ENCODE peak calls at places on chromosomes 3 and 15, in nine cellular contexts. One of them, this sample, is unnamed.
A peak's percentile ranks its signal among the peaks of the same experiment; 100 is the strongest.

GRCh38 chr3:147118611-147119010 is 287.7 kb downstream of the ZIC4 start:
- DNase-seq in brain microvascular endothelial cell: no peak
- DNase-seq in choroid plexus epithelial cell: no peak
- DNase-seq in breast epithelium: no peak
- DNase-seq in prostate gland: no peak
- DNase-seq in cardiac muscle cell: no peak
- DNase-seq in AG09309: no peak
- DNase-seq in A549: no peak
- DNase-seq in BE2C: no peak
- DNase-seq in this sample: no peak

GRCh38 chr3:133930341-133930933 is 34.8 kb upstream of the RAB6B start:
- DNase-seq in brain microvascular endothelial cell: peak; percentile 53
- DNase-seq in choroid plexus epithelial cell: peak; percentile 93
- DNase-seq in breast epithelium: no peak
- DNase-seq in prostate gland: peak; percentile 42
- DNase-seq in cardiac muscle cell: peak; percentile 75
- DNase-seq in AG09309: peak; percentile 55
- DNase-seq in A549: peak; percentile 58
- DNase-seq in BE2C: peak; percentile 51
- DNase-seq in this sample: no peak

GRCh38 chr3:110528305-110529121 is 543.1 kb upstream of the NECTIN3 start:
- DNase-seq in brain microvascular endothelial cell: no peak
- DNase-seq in choroid plexus epithelial cell: peak; percentile 19
- DNase-seq in breast epithelium: no peak
- DNase-seq in prostate gland: no peak
- DNase-seq in cardiac muscle cell: no peak
- DNase-seq in AG09309: no peak
- DNase-seq in A549: no peak
- DNase-seq in BE2C: no peak
- DNase-seq in this sample: no peak

GRCh38 chr3:112582242-112582874 is 20.5 kb downstream of the SLC35A5 start:
- DNase-seq in brain microvascular endothelial cell: peak; percentile 42
- DNase-seq in choroid plexus epithelial cell: peak; percentile 92
- DNase-seq in breast epithelium: no peak
- DNase-seq in prostate gland: no peak
- DNase-seq in cardiac muscle cell: peak; percentile 49
- DNase-seq in AG09309: peak; percentile 59
- DNase-seq in A549: peak; percentile 77
- DNase-seq in BE2C: peak; percentile 42
- DNase-seq in this sample: no peak

GRCh38 chr3:128875556-128876120 is 3.8 kb upstream of the ACAD9 start:
- DNase-seq in brain microvascular endothelial cell: peak; percentile 28
- DNase-seq in choroid plexus epithelial cell: peak; percentile 30
- DNase-seq in breast epithelium: no peak
- DNase-seq in prostate gland: no peak
- DNase-seq in cardiac muscle cell: peak; percentile 55
- DNase-seq in AG09309: no peak
- DNase-seq in A549: peak; percentile 27
- DNase-seq in BE2C: peak; percentile 74
- DNase-seq in this sample: no peak

GRCh38 chr15:59590027-59590426 is 21.6 kb upstream of the GCNT3 start:
- DNase-seq in brain microvascular endothelial cell: no peak
- DNase-seq in choroid plexus epithelial cell: no peak
- DNase-seq in breast epithelium: no peak
- DNase-seq in prostate gland: no peak
- DNase-seq in cardiac muscle cell: no peak
- DNase-seq in AG09309: no peak
- DNase-seq in A549: no peak
- DNase-seq in BE2C: no peak
- DNase-seq in this sample: no peak

GRCh38 chr3:11514191-11514770 is 129.4 kb downstream of the VGLL4 start:
- DNase-seq in brain microvascular endothelial cell: peak; percentile 91
- DNase-seq in choroid plexus epithelial cell: peak; percentile 87
- DNase-seq in breast epithelium: no peak
- DNase-seq in prostate gland: no peak
- DNase-seq in cardiac muscle cell: no peak
- DNase-seq in AG09309: peak; percentile 53
- DNase-seq in A549: peak; percentile 29
- DNase-seq in BE2C: peak; percentile 11
- DNase-seq in this sample: no peak

GRCh38 chr3:155211940-155212339 is 81.5 kb downstream of the STRIT1 start:
- DNase-seq in brain microvascular endothelial cell: no peak
- DNase-seq in choroid plexus epithelial cell: no peak
- DNase-seq in breast epithelium: no peak
- DNase-seq in prostate gland: no peak
- DNase-seq in cardiac muscle cell: no peak
- DNase-seq in AG09309: no peak
- DNase-seq in A549: no peak
- DNase-seq in BE2C: no peak
- DNase-seq in this sample: no peak

GRCh38 chr15:42360535-42361112 is 1.3 kb downstream of the CAPN3 start:
- DNase-seq in brain microvascular endothelial cell: no peak
- DNase-seq in choroid plexus epithelial cell: no peak
- DNase-seq in breast epithelium: no peak
- DNase-seq in prostate gland: no peak
- DNase-seq in cardiac muscle cell: no peak
- DNase-seq in AG09309: no peak
- DNase-seq in A549: no peak
- DNase-seq in BE2C: no peak
- DNase-seq in this sample: no peak

GRCh38 chr3:175255698-175256097 is 396.6 kb downstream of the NAALADL2 start:
- DNase-seq in brain microvascular endothelial cell: peak; percentile 42
- DNase-seq in choroid plexus epithelial cell: peak; percentile 77
- DNase-seq in breast epithelium: no peak
- DNase-seq in prostate gland: no peak
- DNase-seq in cardiac muscle cell: no peak
- DNase-seq in AG09309: no peak
- DNase-seq in A549: peak; percentile 2
- DNase-seq in BE2C: no peak
- DNase-seq in this sample: no peak

GRCh38 chr15:68812596-68813548 is 7.8 kb downstream of the ANP32A start:
- DNase-seq in brain microvascular endothelial cell: no peak
- DNase-seq in choroid plexus epithelial cell: peak; percentile 73
- DNase-seq in breast epithelium: peak; percentile 13
- DNase-seq in prostate gland: no peak
- DNase-seq in cardiac muscle cell: no peak
- DNase-seq in AG09309: no peak
- DNase-seq in A549: no peak
- DNase-seq in BE2C: no peak
- DNase-seq in this sample: no peak

DNA sequence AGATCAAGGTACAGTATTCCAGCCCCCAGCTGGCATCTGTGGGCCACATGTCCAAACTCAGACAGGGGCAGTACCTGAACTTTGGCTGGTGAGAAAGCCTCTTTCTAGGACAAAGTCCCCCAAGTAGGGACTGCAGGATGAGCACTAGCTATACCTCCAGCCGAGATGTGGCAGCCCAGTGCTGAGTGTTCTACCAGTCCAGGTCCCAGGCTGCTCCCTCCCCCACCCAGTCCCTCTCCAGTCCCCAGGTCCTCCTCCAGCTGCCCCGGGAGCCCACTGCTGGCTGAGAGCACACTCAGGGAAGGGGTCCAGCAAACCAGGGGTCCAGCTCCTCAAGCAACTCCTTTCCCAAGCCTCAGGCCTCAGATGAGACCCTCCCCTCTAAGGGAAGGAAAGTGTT is 1.5 kb downstream of the SLC26A6 start:
- DNase-seq in brain microvascular endothelial cell: no peak
- DNase-seq in choroid plexus epithelial cell: no peak
- DNase-seq in breast epithelium: no peak
- DNase-seq in prostate gland: no peak
- DNase-seq in cardiac muscle cell: no peak
- DNase-seq in AG09309: no peak
- DNase-seq in A549: no peak
- DNase-seq in BE2C: no peak
- DNase-seq in this sample: no peak
- H3K4me3 ChIP-seq in brain microvascular endothelial cell: no peak overlapping the region
- H3K4me3 ChIP-seq in choroid plexus epithelial cell: peak overlapping the region; percentile 30
- H3K4me3 ChIP-seq in breast epithelium: no peak overlapping the region
- H3K4me3 ChIP-seq in prostate gland: no peak overlapping the region
- H3K4me3 ChIP-seq in cardiac muscle cell: no peak overlapping the region
- H3K4me3 ChIP-seq in AG09309: no peak overlapping the region
- H3K4me3 ChIP-seq in A549: no peak overlapping the region
- H3K4me3 ChIP-seq in BE2C: no peak overlapping the region
- H3K4me3 ChIP-seq in this sample: no peak overlapping the region

DNA sequence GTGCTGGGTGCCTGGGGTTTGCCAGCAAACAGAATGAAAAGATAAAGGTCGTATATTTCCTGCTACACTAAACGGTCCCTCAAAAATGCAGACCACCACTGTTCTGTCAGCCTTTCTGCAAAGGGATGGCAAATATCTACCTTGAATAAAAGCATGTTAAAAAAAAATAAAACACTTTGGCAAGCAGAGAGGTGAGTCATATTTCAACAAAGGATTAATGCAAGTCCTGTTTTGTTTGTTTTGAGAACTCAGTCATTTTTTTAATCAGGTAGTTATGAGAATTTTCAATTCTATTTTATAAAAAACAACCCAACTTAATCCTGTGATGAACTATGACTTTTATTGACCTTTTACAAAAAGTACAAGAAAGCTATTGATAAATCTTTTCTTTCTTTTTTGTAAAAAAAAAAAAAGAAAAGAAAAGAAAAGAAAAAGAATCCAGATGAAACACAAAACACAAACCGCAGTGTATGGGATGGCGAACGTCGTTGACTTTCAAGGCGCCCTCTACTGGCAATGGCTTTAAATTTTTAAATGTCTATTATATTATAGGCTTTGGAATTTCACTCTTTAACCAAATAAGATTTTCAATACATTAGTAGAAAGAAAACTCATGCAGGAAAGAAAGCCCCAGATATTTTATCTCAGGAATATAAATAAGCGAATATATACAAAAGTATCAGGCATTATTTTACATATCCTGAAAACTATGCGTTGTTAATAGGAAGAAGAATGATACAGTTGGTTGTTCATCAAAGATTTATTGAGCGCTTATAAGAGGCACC is 87.8 kb downstream of the NCEH1 start:
- DNase-seq in brain microvascular endothelial cell: no peak
- DNase-seq in choroid plexus epithelial cell: peak; percentile 72
- DNase-seq in breast epithelium: no peak
- DNase-seq in prostate gland: peak; percentile 70
- DNase-seq in cardiac muscle cell: peak; percentile 50
- DNase-seq in AG09309: no peak
- DNase-seq in A549: peak; percentile 44
- DNase-seq in BE2C: peak; percentile 32
- DNase-seq in this sample: no peak
- TF ChIP-seq CTCF in brain microvascular endothelial cell: peak; percentile 74
- TF ChIP-seq CTCF in choroid plexus epithelial cell: peak; percentile 77
- TF ChIP-seq CTCF in breast epithelium: peak; percentile 45
- TF ChIP-seq CTCF in prostate gland: peak; percentile 65
- TF ChIP-seq CTCF in cardiac muscle cell: peak; percentile 69
- TF ChIP-seq CTCF in AG09309: peak; percentile 63
- TF ChIP-seq CTCF in A549: peak; percentile 70
- TF ChIP-seq CTCF in BE2C: peak; percentile 74
- TF ChIP-seq CTCF in this sample: peak; percentile 60

GRCh38 chr15:96410175-96411055 is 79.9 kb downstream of the NR2F2 start:
- DNase-seq in brain microvascular endothelial cell: no peak
- DNase-seq in choroid plexus epithelial cell: no peak
- DNase-seq in breast epithelium: no peak
- DNase-seq in prostate gland: no peak
- DNase-seq in cardiac muscle cell: no peak
- DNase-seq in AG09309: no peak
- DNase-seq in A549: no peak
- DNase-seq in BE2C: no peak
- DNase-seq in this sample: no peak

GRCh38 chr15:96411056-96412031 is 80.8 kb downstream of the NR2F2 start:
- DNase-seq in brain microvascular endothelial cell: no peak
- DNase-seq in choroid plexus epithelial cell: no peak
- DNase-seq in breast epithelium: no peak
- DNase-seq in prostate gland: no peak
- DNase-seq in cardiac muscle cell: no peak
- DNase-seq in AG09309: no peak
- DNase-seq in A549: no peak
- DNase-seq in BE2C: no peak
- DNase-seq in this sample: no peak

GRCh38 chr15:96408591-96409183 is 78.2 kb downstream of the NR2F2 start:
- DNase-seq in brain microvascular endothelial cell: no peak
- DNase-seq in choroid plexus epithelial cell: no peak
- DNase-seq in breast epithelium: no peak
- DNase-seq in prostate gland: no peak
- DNase-seq in cardiac muscle cell: no peak
- DNase-seq in AG09309: no peak
- DNase-seq in A549: no peak
- DNase-seq in BE2C: no peak
- DNase-seq in this sample: no peak

GRCh38 chr15:96407482-96407881 is 77.0 kb downstream of the NR2F2 start:
- DNase-seq in brain microvascular endothelial cell: no peak
- DNase-seq in choroid plexus epithelial cell: no peak
- DNase-seq in breast epithelium: no peak
- DNase-seq in prostate gland: no peak
- DNase-seq in cardiac muscle cell: no peak
- DNase-seq in AG09309: no peak
- DNase-seq in A549: no peak
- DNase-seq in BE2C: no peak
- DNase-seq in this sample: no peak

DNA sequence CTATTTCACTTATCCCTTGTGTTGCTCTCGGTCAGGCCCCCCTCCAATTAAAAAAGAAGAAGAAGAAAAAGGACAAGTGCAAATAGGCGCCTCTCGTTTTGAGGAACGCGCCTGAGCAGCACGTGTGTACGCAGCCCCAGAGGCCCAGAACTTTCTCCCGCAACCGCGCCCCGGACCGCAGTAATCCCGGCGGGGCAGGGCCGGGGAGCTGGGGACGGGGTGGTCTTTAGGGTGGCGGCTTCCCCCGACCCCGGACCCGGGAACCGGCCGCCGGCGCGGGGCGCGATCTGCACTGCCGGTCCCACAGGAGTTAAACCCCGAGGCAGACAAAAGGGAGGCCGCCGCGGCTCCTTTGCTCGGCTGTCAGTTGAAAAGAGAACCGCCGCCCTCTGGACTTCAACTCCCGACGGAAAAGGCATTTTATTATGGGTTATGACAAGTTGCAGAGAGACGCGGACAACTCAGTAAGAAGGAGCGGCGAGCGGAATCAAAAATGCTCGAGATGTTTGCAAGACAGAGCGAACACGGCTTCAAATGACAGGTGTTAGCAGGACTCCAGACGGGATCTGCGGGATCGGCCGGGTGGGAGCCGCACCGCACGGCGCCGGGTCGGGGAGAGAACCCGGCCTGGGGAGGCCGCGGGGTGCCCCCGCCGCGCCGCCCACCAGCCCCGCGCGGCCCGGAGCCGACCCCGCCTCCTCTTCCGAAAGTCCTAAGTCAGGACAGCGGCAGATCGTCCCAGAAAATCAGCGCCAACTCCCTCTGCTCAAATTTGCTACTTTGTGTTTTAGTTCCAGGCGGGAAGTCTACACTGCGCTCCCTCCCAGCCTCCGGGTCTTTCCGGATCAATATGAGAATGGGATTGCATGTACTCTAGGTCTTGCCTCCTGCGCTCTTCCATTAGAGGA is 79.0 kb downstream of the NR2F2 start:
- DNase-seq in brain microvascular endothelial cell: peak; percentile 5
- DNase-seq in choroid plexus epithelial cell: no peak
- DNase-seq in breast epithelium: no peak
- DNase-seq in prostate gland: no peak
- DNase-seq in cardiac muscle cell: peak; percentile 21
- DNase-seq in AG09309: no peak
- DNase-seq in A549: no peak
- DNase-seq in BE2C: no peak
- DNase-seq in this sample: no peak
- H3K4me3 ChIP-seq in brain microvascular endothelial cell: peak overlapping the region; percentile 27
- H3K4me3 ChIP-seq in choroid plexus epithelial cell: no peak overlapping the region
- H3K4me3 ChIP-seq in breast epithelium: peak overlapping the region; percentile 33
- H3K4me3 ChIP-seq in prostate gland: peak overlapping the region; percentile 13
- H3K4me3 ChIP-seq in cardiac muscle cell: peak overlapping the region; percentile 8
- H3K4me3 ChIP-seq in AG09309: no peak overlapping the region
- H3K4me3 ChIP-seq in A549: no peak overlapping the region
- H3K4me3 ChIP-seq in BE2C: no peak overlapping the region
- H3K4me3 ChIP-seq in this sample: peak overlapping the region; percentile 32

GRCh38 chr15:25345943-25346342 is 92.9 kb downstream of the UBE3A start:
- DNase-seq in brain microvascular endothelial cell: peak; percentile 11
- DNase-seq in choroid plexus epithelial cell: peak; percentile 49
- DNase-seq in breast epithelium: peak; percentile 45
- DNase-seq in prostate gland: peak; percentile 47
- DNase-seq in cardiac muscle cell: peak; percentile 50
- DNase-seq in AG09309: no peak
- DNase-seq in A549: no peak
- DNase-seq in BE2C: peak; percentile 46
- DNase-seq in this sample: peak; percentile 75
- TF ChIP-seq CTCF in brain microvascular endothelial cell: peak; percentile 60
- TF ChIP-seq CTCF in choroid plexus epithelial cell: peak; percentile 70
- TF ChIP-seq CTCF in breast epithelium: no peak
- TF ChIP-seq CTCF in prostate gland: no peak
- TF ChIP-seq CTCF in cardiac muscle cell: peak; percentile 36
- TF ChIP-seq CTCF in AG09309: peak; percentile 24
- TF ChIP-seq CTCF in A549: no peak
- TF ChIP-seq CTCF in BE2C: peak; percentile 63
- TF ChIP-seq CTCF in this sample: no peak